ENCODE peak calls at places on chromosomes 7 and 10, in seven cellular contexts. F is fibroblast of pulmonary artery, P is colonic mucosa, G is WERI-Rb-1, B is spleen, H is AG04450, A is fibroblast of lung. J is an unnamed sample.

GRCh38 chr7:17965600-17965999 is 25.3 kb upstream of the SNX13 start:
- DNase-seq in B (no peak), A (peak; percentile 64), G (no peak), F (peak; percentile 41), H (no peak), P (no peak), J (no peak)

GRCh38 chr7:74183653-74184450 is 9.7 kb downstream of the EIF4H start:
- DNase-seq in F (no peak), H (no peak), G (peak; percentile 36), A (no peak), B (no peak), P (peak; percentile 40), J (no peak)

GRCh38 chr7:21542891-21543527 is at the start of gene DNAH11:
- DNase-seq in P (peak; percentile 31), A (peak; percentile 34), G (peak; percentile 30), B (peak; percentile 77), H (no peak), F (peak; percentile 39), J (peak; percentile 68)

GRCh38 chr7:84194484-84195260 is at the start of gene SEMA3A:
- DNase-seq in A (peak; percentile 92), P (peak; percentile 22), F (peak; percentile 83), G (peak; percentile 63), H (peak; percentile 70), B (no peak), J (peak; percentile 17)

GRCh38 chr10:70903262-70903921 is 15.0 kb upstream of the PCBD1 start:
- DNase-seq in F (peak; percentile 58), H (peak; percentile 4), P (peak; percentile 59), G (peak; percentile 78), A (peak; percentile 36), B (peak; percentile 64), J (peak; percentile 70)

GRCh38 chr7:20185988-20186387 is 31.2 kb downstream of the MACC1 start:
- DNase-seq in H (no peak), G (no peak), F (no peak), P (no peak), A (no peak), B (no peak), J (no peak)

GRCh38 chr7:8065356-8065813 is 96.8 kb downstream of the GLCCI1 start:
- DNase-seq in B (no peak), P (no peak), F (peak; percentile 80), G (no peak), H (peak; percentile 30), A (peak; percentile 98), J (no peak)

GRCh38 chr7:7424151-7424873 is 111.4 kb downstream of the COL28A1 start:
- DNase-seq in G (peak; percentile 77), A (peak; percentile 56), H (no peak), F (peak; percentile 78), B (no peak), P (peak; percentile 81), J (peak; percentile 60)

GRCh38 chr7:47390914-47391313 is 191.0 kb downstream of the TNS3 start:
- DNase-seq in B (no peak), G (no peak), F (no peak), H (no peak), A (no peak), P (no peak), J (no peak)

GRCh38 chr10:128950159-128950956 is 516.7 kb upstream of the MGMT start:
- DNase-seq in H (no peak), G (no peak), F (no peak), A (no peak), P (no peak), B (no peak), J (no peak)

GRCh38 chr7:22563621-22564241 is 63.7 kb upstream of the STEAP1B start:
- DNase-seq in F (no peak), A (peak; percentile 74), H (no peak), G (no peak), P (no peak), B (no peak), J (peak; percentile 44)

GRCh38 chr7:136588216-136588615 is 280.2 kb upstream of the CHRM2 start:
- DNase-seq in A (peak; percentile 2), F (no peak), G (no peak), H (no peak), P (no peak), B (no peak), J (no peak)

GRCh38 chr10:46537309-46537708 is 19.1 kb downstream of the GPRIN2 start:
- DNase-seq in F (no peak), G (no peak), A (no peak), P (no peak), B (no peak), H (no peak), J (no peak)

GRCh38 chr7:31121641-31122040 is 69.5 kb downstream of the ADCYAP1R1 start:
- DNase-seq in F (no peak), A (no peak), G (no peak), H (no peak), P (no peak), B (no peak), J (no peak)

GRCh38 chr10:70461397-70462348 is 16.9 kb upstream of the PALD1 start:
- DNase-seq in B (no peak), P (peak; percentile 52), A (peak; percentile 50), G (peak; percentile 63), H (peak; percentile 8), F (peak; percentile 56), J (peak; percentile 86)

GRCh38 chr7:108178393-108178792 is 48.2 kb upstream of the LAMB4 start:
- DNase-seq in G (no peak), F (no peak), P (no peak), B (no peak), A (no peak), H (no peak), J (no peak)

GRCh38 chr7:74006032-74006431 is 21.9 kb upstream of the ELN start:
- DNase-seq in A (no peak), B (no peak), H (no peak), P (no peak), F (no peak), G (no peak), J (no peak)

GRCh38 chr10:91590904-91591791 is 41.7 kb downstream of the PPP1R3C start:
- DNase-seq in P (peak; percentile 57), F (peak; percentile 72), H (peak; percentile 81), A (peak; percentile 87), G (no peak), B (no peak), J (no peak)

GRCh38 chr7:95684037-95684436 is 87.7 kb upstream of the PDK4 start:
- DNase-seq in A (peak; percentile 7), P (no peak), B (no peak), F (peak; percentile 73), H (no peak), G (no peak), J (no peak)
- TF ChIP-seq CTCF in A (peak; percentile 41), P (peak; percentile 45), B (peak; percentile 63), F (peak; percentile 56), H (peak; percentile 48), G (no peak), J (peak; percentile 32)

DNA sequence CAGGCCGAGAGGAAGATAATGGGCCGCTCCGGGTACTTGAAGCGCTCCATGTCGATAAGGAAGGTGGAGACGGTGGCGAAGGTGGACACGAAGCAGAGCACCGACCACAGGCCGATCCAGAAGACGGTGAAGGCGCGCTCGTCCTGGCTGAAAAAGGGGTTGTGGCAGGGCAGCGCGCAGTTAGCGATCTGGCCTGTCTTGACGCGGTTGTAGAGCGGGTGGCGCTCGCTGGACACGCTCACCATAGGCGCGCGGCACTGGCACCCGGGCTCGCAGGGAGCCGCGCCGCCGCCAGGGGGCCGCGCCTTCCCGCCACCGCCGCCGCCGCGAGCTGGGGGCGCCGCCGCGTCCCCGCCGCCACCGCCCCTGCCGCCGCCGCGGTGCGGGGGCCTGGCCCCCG is 1.6 kb downstream of the FZD8 start:
- DNase-seq in G (peak; percentile 51), F (peak; percentile 76), A (peak; percentile 73), B (peak; percentile 87), P (peak; percentile 70), H (peak; percentile 20), J (peak; percentile 82)
- TF ChIP-seq CTCF in G (peak; percentile 52), F (no peak), A (peak; percentile 7), B (peak; percentile 39), P (no peak), H (peak; percentile 28), J (peak; percentile 63)

GRCh38 chr10:113922787-113923570 is 68.5 kb downstream of the NHLRC2 start:
- DNase-seq in G (peak; percentile 49), P (no peak), B (no peak), H (no peak), A (no peak), F (no peak), J (no peak)
- TF ChIP-seq CTCF in G (peak; percentile 59), P (no peak), B (no peak), H (no peak), A (no peak), F (no peak), J (peak; percentile 25)

GRCh38 chr10:73873163-73873842 is 1.1 kb downstream of the CAMK2G start:
- DNase-seq in F (no peak), B (no peak), H (no peak), G (no peak), P (no peak), A (no peak), J (no peak)

GRCh38 chr10:73873843-73874215 is 526 bp downstream of the CAMK2G start:
- DNase-seq in B (no peak), H (no peak), F (no peak), A (no peak), G (no peak), P (no peak), J (peak; percentile 62)

GRCh38 chr10:73871295-73871914 is 3.0 kb downstream of the CAMK2G start:
- DNase-seq in B (no peak), A (no peak), G (no peak), P (no peak), F (no peak), H (no peak), J (no peak)

GRCh38 chr10:73874267-73875138 is at the start of gene CAMK2G:
- DNase-seq in P (peak; percentile 87), B (peak; percentile 98), F (peak; percentile 83), G (peak; percentile 82), H (no peak), A (peak; percentile 77), J (peak; percentile 98)

GRCh38 chr10:73871915-73872710 is 2.2 kb downstream of the CAMK2G start:
- DNase-seq in P (peak; percentile 88), A (no peak), B (no peak), G (no peak), F (no peak), H (no peak), J (no peak)
- TF ChIP-seq CTCF in P (no peak), A (peak; percentile 22), B (no peak), G (no peak), F (peak; percentile 22), H (peak; percentile 49), J (no peak)

GRCh38 chr10:43137971-43138756 is at the start of gene CSGALNACT2:
- DNase-seq in H (peak; percentile 46), P (peak; percentile 87), F (peak; percentile 86), B (peak; percentile 97), G (peak; percentile 80), A (peak; percentile 90), J (peak; percentile 95)
- TF ChIP-seq CTCF in H (no peak), P (no peak), F (no peak), B (no peak), G (peak; percentile 1), A (no peak), J (no peak)

J was measured in GM13977.